ENCODE peak calls at places on chromosomes 7 and 10, in ten cellular contexts. One of them, this sample, is unnamed.

GRCh38 chr10:60953420-60953819 is 9.4 kb upstream of the RHOBTB1 start:
- DNase-seq in NCI-H774: no peak
- DNase-seq in thoracic aorta: no peak
- DNase-seq in cerebellum: no peak
- DNase-seq in activated naive CD4-positive, alpha-beta T cell treated with anti-CD3 and anti-CD28 coated beads, Interleukin-2, amount 10 ng/mL, durations not matched to agents 7 days and 5 days: no peak
- DNase-seq in HFFc6: no peak
- DNase-seq in GM23338: no peak
- DNase-seq in GM12865: no peak
- DNase-seq in central memory CD4-positive, alpha-beta T cell: no peak
- DNase-seq in SK-N-SH: no peak
- DNase-seq in this sample: no peak

GRCh38 chr7:50474382-50475155 is 24.4 kb upstream of the FIGNL1 start:
- DNase-seq in NCI-H774: no peak
- DNase-seq in thoracic aorta: no peak
- DNase-seq in cerebellum: no peak
- DNase-seq in activated naive CD4-positive, alpha-beta T cell treated with anti-CD3 and anti-CD28 coated beads, Interleukin-2, amount 10 ng/mL, durations not matched to agents 7 days and 5 days: no peak
- DNase-seq in HFFc6: no peak
- DNase-seq in GM23338: no peak
- DNase-seq in GM12865: no peak
- DNase-seq in central memory CD4-positive, alpha-beta T cell: no peak
- DNase-seq in SK-N-SH: no peak
- DNase-seq in this sample: peak

GRCh38 chr7:130394421-130395188 is 14.3 kb downstream of the CPA1 start:
- DNase-seq in NCI-H774: no peak
- DNase-seq in thoracic aorta: no peak
- DNase-seq in cerebellum: no peak
- DNase-seq in activated naive CD4-positive, alpha-beta T cell treated with anti-CD3 and anti-CD28 coated beads, Interleukin-2, amount 10 ng/mL, durations not matched to agents 7 days and 5 days: peak
- DNase-seq in HFFc6: no peak
- DNase-seq in GM23338: peak
- DNase-seq in GM12865: peak
- DNase-seq in central memory CD4-positive, alpha-beta T cell: peak
- DNase-seq in SK-N-SH: no peak
- DNase-seq in this sample: no peak

GRCh38 chr7:105675873-105676484 is 94.7 kb upstream of the EFCAB10 start:
- DNase-seq in NCI-H774: no peak
- DNase-seq in thoracic aorta: no peak
- DNase-seq in cerebellum: no peak
- DNase-seq in activated naive CD4-positive, alpha-beta T cell treated with anti-CD3 and anti-CD28 coated beads, Interleukin-2, amount 10 ng/mL, durations not matched to agents 7 days and 5 days: peak
- DNase-seq in HFFc6: no peak
- DNase-seq in GM23338: no peak
- DNase-seq in GM12865: peak
- DNase-seq in central memory CD4-positive, alpha-beta T cell: peak
- DNase-seq in SK-N-SH: no peak
- DNase-seq in this sample: no peak

GRCh38 chr10:122164028-122164601 is 107.0 kb upstream of the BTBD16 start:
- DNase-seq in NCI-H774: no peak
- DNase-seq in thoracic aorta: no peak
- DNase-seq in cerebellum: peak
- DNase-seq in activated naive CD4-positive, alpha-beta T cell treated with anti-CD3 and anti-CD28 coated beads, Interleukin-2, amount 10 ng/mL, durations not matched to agents 7 days and 5 days: no peak
- DNase-seq in HFFc6: no peak
- DNase-seq in GM23338: peak
- DNase-seq in GM12865: no peak
- DNase-seq in central memory CD4-positive, alpha-beta T cell: no peak
- DNase-seq in SK-N-SH: peak
- DNase-seq in this sample: no peak

GRCh38 chr7:46830-47140 is 145.6 kb upstream of the FAM20C start:
- DNase-seq in NCI-H774: no peak
- DNase-seq in thoracic aorta: no peak
- DNase-seq in cerebellum: no peak
- DNase-seq in activated naive CD4-positive, alpha-beta T cell treated with anti-CD3 and anti-CD28 coated beads, Interleukin-2, amount 10 ng/mL, durations not matched to agents 7 days and 5 days: no peak
- DNase-seq in HFFc6: no peak
- DNase-seq in GM23338: no peak
- DNase-seq in GM12865: no peak
- DNase-seq in central memory CD4-positive, alpha-beta T cell: no peak
- DNase-seq in SK-N-SH: no peak
- DNase-seq in this sample: no peak

GRCh38 chr7:150685219-150686029 is at the start of gene GIMAP2:
- DNase-seq in NCI-H774: no peak
- DNase-seq in thoracic aorta: no peak
- DNase-seq in cerebellum: no peak
- DNase-seq in activated naive CD4-positive, alpha-beta T cell treated with anti-CD3 and anti-CD28 coated beads, Interleukin-2, amount 10 ng/mL, durations not matched to agents 7 days and 5 days: peak
- DNase-seq in HFFc6: no peak
- DNase-seq in GM23338: no peak
- DNase-seq in GM12865: peak
- DNase-seq in central memory CD4-positive, alpha-beta T cell: peak
- DNase-seq in SK-N-SH: no peak
- DNase-seq in this sample: peak

GRCh38 chr7:42076870-42077269 is 160.1 kb downstream of the GLI3 start:
- DNase-seq in NCI-H774: no peak
- DNase-seq in thoracic aorta: no peak
- DNase-seq in cerebellum: no peak
- DNase-seq in activated naive CD4-positive, alpha-beta T cell treated with anti-CD3 and anti-CD28 coated beads, Interleukin-2, amount 10 ng/mL, durations not matched to agents 7 days and 5 days: no peak
- DNase-seq in HFFc6: no peak
- DNase-seq in GM23338: no peak
- DNase-seq in GM12865: no peak
- DNase-seq in central memory CD4-positive, alpha-beta T cell: no peak
- DNase-seq in SK-N-SH: no peak
- DNase-seq in this sample: no peak

GRCh38 chr7:117012284-117013174 is 59.2 kb downstream of the ST7 start:
- DNase-seq in NCI-H774: no peak
- DNase-seq in thoracic aorta: no peak
- DNase-seq in cerebellum: no peak
- DNase-seq in activated naive CD4-positive, alpha-beta T cell treated with anti-CD3 and anti-CD28 coated beads, Interleukin-2, amount 10 ng/mL, durations not matched to agents 7 days and 5 days: no peak
- DNase-seq in HFFc6: peak
- DNase-seq in GM23338: peak
- DNase-seq in GM12865: peak
- DNase-seq in central memory CD4-positive, alpha-beta T cell: no peak
- DNase-seq in SK-N-SH: peak
- DNase-seq in this sample: peak

GRCh38 chr7:31192996-31193395 is 140.9 kb downstream of the ADCYAP1R1 start:
- DNase-seq in NCI-H774: peak
- DNase-seq in thoracic aorta: no peak
- DNase-seq in cerebellum: peak
- DNase-seq in activated naive CD4-positive, alpha-beta T cell treated with anti-CD3 and anti-CD28 coated beads, Interleukin-2, amount 10 ng/mL, durations not matched to agents 7 days and 5 days: no peak
- DNase-seq in HFFc6: no peak
- DNase-seq in GM23338: peak
- DNase-seq in GM12865: peak
- DNase-seq in central memory CD4-positive, alpha-beta T cell: no peak
- DNase-seq in SK-N-SH: peak
- DNase-seq in this sample: peak

GRCh38 chr10:83397806-83398205 is 741.5 kb upstream of the GHITM start:
- DNase-seq in NCI-H774: no peak
- DNase-seq in thoracic aorta: no peak
- DNase-seq in cerebellum: no peak
- DNase-seq in activated naive CD4-positive, alpha-beta T cell treated with anti-CD3 and anti-CD28 coated beads, Interleukin-2, amount 10 ng/mL, durations not matched to agents 7 days and 5 days: no peak
- DNase-seq in HFFc6: no peak
- DNase-seq in GM23338: no peak
- DNase-seq in GM12865: no peak
- DNase-seq in central memory CD4-positive, alpha-beta T cell: no peak
- DNase-seq in SK-N-SH: no peak
- DNase-seq in this sample: no peak

GRCh38 chr10:75398630-75399460 is 2.7 kb downstream of the ZNF503 start:
- DNase-seq in NCI-H774: no peak
- DNase-seq in thoracic aorta: no peak
- DNase-seq in cerebellum: no peak
- DNase-seq in activated naive CD4-positive, alpha-beta T cell treated with anti-CD3 and anti-CD28 coated beads, Interleukin-2, amount 10 ng/mL, durations not matched to agents 7 days and 5 days: no peak
- DNase-seq in HFFc6: no peak
- DNase-seq in GM23338: peak
- DNase-seq in GM12865: no peak
- DNase-seq in central memory CD4-positive, alpha-beta T cell: no peak
- DNase-seq in SK-N-SH: no peak
- DNase-seq in this sample: peak

GRCh38 chr7:84688671-84689070 is 494.1 kb upstream of the SEMA3A start:
- DNase-seq in NCI-H774: no peak
- DNase-seq in thoracic aorta: no peak
- DNase-seq in cerebellum: no peak
- DNase-seq in activated naive CD4-positive, alpha-beta T cell treated with anti-CD3 and anti-CD28 coated beads, Interleukin-2, amount 10 ng/mL, durations not matched to agents 7 days and 5 days: no peak
- DNase-seq in HFFc6: peak
- DNase-seq in GM23338: no peak
- DNase-seq in GM12865: no peak
- DNase-seq in central memory CD4-positive, alpha-beta T cell: no peak
- DNase-seq in SK-N-SH: no peak
- DNase-seq in this sample: no peak

GRCh38 chr10:32317795-32318194 is 29.2 kb downstream of the EPC1 start:
- DNase-seq in NCI-H774: no peak
- DNase-seq in thoracic aorta: no peak
- DNase-seq in cerebellum: no peak
- DNase-seq in activated naive CD4-positive, alpha-beta T cell treated with anti-CD3 and anti-CD28 coated beads, Interleukin-2, amount 10 ng/mL, durations not matched to agents 7 days and 5 days: no peak
- DNase-seq in HFFc6: no peak
- DNase-seq in GM23338: no peak
- DNase-seq in GM12865: peak
- DNase-seq in central memory CD4-positive, alpha-beta T cell: peak
- DNase-seq in SK-N-SH: no peak
- DNase-seq in this sample: no peak

GRCh38 chr10:49143249-49143648 is 9.4 kb upstream of the FAM170B start:
- DNase-seq in NCI-H774: no peak
- DNase-seq in thoracic aorta: no peak
- DNase-seq in cerebellum: no peak
- DNase-seq in activated naive CD4-positive, alpha-beta T cell treated with anti-CD3 and anti-CD28 coated beads, Interleukin-2, amount 10 ng/mL, durations not matched to agents 7 days and 5 days: no peak
- DNase-seq in HFFc6: no peak
- DNase-seq in GM23338: peak
- DNase-seq in GM12865: no peak
- DNase-seq in central memory CD4-positive, alpha-beta T cell: no peak
- DNase-seq in SK-N-SH: no peak
- DNase-seq in this sample: no peak

GRCh38 chr10:43386549-43386948 is 15.1 kb downstream of the FXYD4 start:
- DNase-seq in NCI-H774: no peak
- DNase-seq in thoracic aorta: no peak
- DNase-seq in cerebellum: no peak
- DNase-seq in activated naive CD4-positive, alpha-beta T cell treated with anti-CD3 and anti-CD28 coated beads, Interleukin-2, amount 10 ng/mL, durations not matched to agents 7 days and 5 days: no peak
- DNase-seq in HFFc6: no peak
- DNase-seq in GM23338: no peak
- DNase-seq in GM12865: no peak
- DNase-seq in central memory CD4-positive, alpha-beta T cell: no peak
- DNase-seq in SK-N-SH: no peak
- DNase-seq in this sample: no peak

GRCh38 chr10:73827346-73828089 is 16.1 kb upstream of the NDST2 start:
- DNase-seq in NCI-H774: no peak
- DNase-seq in thoracic aorta: no peak
- DNase-seq in cerebellum: no peak
- DNase-seq in activated naive CD4-positive, alpha-beta T cell treated with anti-CD3 and anti-CD28 coated beads, Interleukin-2, amount 10 ng/mL, durations not matched to agents 7 days and 5 days: no peak
- DNase-seq in HFFc6: no peak
- DNase-seq in GM23338: no peak
- DNase-seq in GM12865: no peak
- DNase-seq in central memory CD4-positive, alpha-beta T cell: no peak
- DNase-seq in SK-N-SH: no peak
- DNase-seq in this sample: peak

GRCh38 chr7:15674586-15674985 is 11.9 kb downstream of the MEOX2 start:
- DNase-seq in NCI-H774: no peak
- DNase-seq in thoracic aorta: no peak
- DNase-seq in cerebellum: no peak
- DNase-seq in activated naive CD4-positive, alpha-beta T cell treated with anti-CD3 and anti-CD28 coated beads, Interleukin-2, amount 10 ng/mL, durations not matched to agents 7 days and 5 days: no peak
- DNase-seq in HFFc6: no peak
- DNase-seq in GM23338: no peak
- DNase-seq in GM12865: no peak
- DNase-seq in central memory CD4-positive, alpha-beta T cell: no peak
- DNase-seq in SK-N-SH: no peak
- DNase-seq in this sample: no peak

GRCh38 chr10:103858360-103858759 is 3.0 kb upstream of the SH3PXD2A start:
- DNase-seq in NCI-H774: no peak
- DNase-seq in thoracic aorta: no peak
- DNase-seq in cerebellum: no peak
- DNase-seq in activated naive CD4-positive, alpha-beta T cell treated with anti-CD3 and anti-CD28 coated beads, Interleukin-2, amount 10 ng/mL, durations not matched to agents 7 days and 5 days: no peak
- DNase-seq in HFFc6: no peak
- DNase-seq in GM23338: no peak
- DNase-seq in GM12865: no peak
- DNase-seq in central memory CD4-positive, alpha-beta T cell: no peak
- DNase-seq in SK-N-SH: no peak
- DNase-seq in this sample: no peak

GRCh38 chr7:157077986-157078644 is 60.6 kb upstream of the UBE3C start:
- DNase-seq in NCI-H774: no peak
- DNase-seq in thoracic aorta: no peak
- DNase-seq in cerebellum: no peak
- DNase-seq in activated naive CD4-positive, alpha-beta T cell treated with anti-CD3 and anti-CD28 coated beads, Interleukin-2, amount 10 ng/mL, durations not matched to agents 7 days and 5 days: peak
- DNase-seq in HFFc6: no peak
- DNase-seq in GM23338: peak
- DNase-seq in GM12865: no peak
- DNase-seq in central memory CD4-positive, alpha-beta T cell: no peak
- DNase-seq in SK-N-SH: peak
- DNase-seq in this sample: no peak

GRCh38 chr7:100891555-100891954 is 2.0 kb upstream of the UFSP1 start:
- DNase-seq in NCI-H774: no peak
- DNase-seq in thoracic aorta: no peak
- DNase-seq in cerebellum: no peak
- DNase-seq in activated naive CD4-positive, alpha-beta T cell treated with anti-CD3 and anti-CD28 coated beads, Interleukin-2, amount 10 ng/mL, durations not matched to agents 7 days and 5 days: no peak
- DNase-seq in HFFc6: no peak
- DNase-seq in GM23338: no peak
- DNase-seq in GM12865: no peak
- DNase-seq in central memory CD4-positive, alpha-beta T cell: no peak
- DNase-seq in SK-N-SH: no peak
- DNase-seq in this sample: peak

GRCh38 chr7:96921231-96921630 is 84.1 kb upstream of the DLX6 start:
- DNase-seq in NCI-H774: no peak
- DNase-seq in thoracic aorta: no peak
- DNase-seq in cerebellum: no peak
- DNase-seq in activated naive CD4-positive, alpha-beta T cell treated with anti-CD3 and anti-CD28 coated beads, Interleukin-2, amount 10 ng/mL, durations not matched to agents 7 days and 5 days: no peak
- DNase-seq in HFFc6: no peak
- DNase-seq in GM23338: peak
- DNase-seq in GM12865: no peak
- DNase-seq in central memory CD4-positive, alpha-beta T cell: no peak
- DNase-seq in SK-N-SH: no peak
- DNase-seq in this sample: no peak

GRCh38 chr10:95391570-95392249 is 100.9 kb upstream of the PDLIM1 start:
- DNase-seq in NCI-H774: no peak
- DNase-seq in thoracic aorta: no peak
- DNase-seq in cerebellum: peak
- DNase-seq in activated naive CD4-positive, alpha-beta T cell treated with anti-CD3 and anti-CD28 coated beads, Interleukin-2, amount 10 ng/mL, durations not matched to agents 7 days and 5 days: peak
- DNase-seq in HFFc6: peak
- DNase-seq in GM23338: peak
- DNase-seq in GM12865: peak
- DNase-seq in central memory CD4-positive, alpha-beta T cell: no peak
- DNase-seq in SK-N-SH: no peak
- DNase-seq in this sample: no peak

GRCh38 chr7:80640841-80641240 is 2.4 kb downstream of the CD36 start:
- DNase-seq in NCI-H774: no peak
- DNase-seq in thoracic aorta: no peak
- DNase-seq in cerebellum: no peak
- DNase-seq in activated naive CD4-positive, alpha-beta T cell treated with anti-CD3 and anti-CD28 coated beads, Interleukin-2, amount 10 ng/mL, durations not matched to agents 7 days and 5 days: no peak
- DNase-seq in HFFc6: peak
- DNase-seq in GM23338: no peak
- DNase-seq in GM12865: no peak
- DNase-seq in central memory CD4-positive, alpha-beta T cell: no peak
- DNase-seq in SK-N-SH: no peak
- DNase-seq in this sample: peak

GRCh38 chr7:24980695-24981543 is 941 bp upstream of the OSBPL3 start:
- DNase-seq in NCI-H774: no peak
- DNase-seq in thoracic aorta: no peak
- DNase-seq in cerebellum: no peak
- DNase-seq in activated naive CD4-positive, alpha-beta T cell treated with anti-CD3 and anti-CD28 coated beads, Interleukin-2, amount 10 ng/mL, durations not matched to agents 7 days and 5 days: peak
- DNase-seq in HFFc6: peak
- DNase-seq in GM23338: peak
- DNase-seq in GM12865: peak
- DNase-seq in central memory CD4-positive, alpha-beta T cell: no peak
- DNase-seq in SK-N-SH: no peak
- DNase-seq in this sample: peak

GRCh38 chr7:19663816-19664531 is 44.9 kb downstream of the POLR1F start:
- DNase-seq in NCI-H774: peak
- DNase-seq in thoracic aorta: no peak
- DNase-seq in cerebellum: no peak
- DNase-seq in activated naive CD4-positive, alpha-beta T cell treated with anti-CD3 and anti-CD28 coated beads, Interleukin-2, amount 10 ng/mL, durations not matched to agents 7 days and 5 days: no peak
- DNase-seq in HFFc6: no peak
- DNase-seq in GM23338: no peak
- DNase-seq in GM12865: peak
- DNase-seq in central memory CD4-positive, alpha-beta T cell: no peak
- DNase-seq in SK-N-SH: no peak
- DNase-seq in this sample: no peak

GRCh38 chr7:27155816-27156507 is 513 bp downstream of the HOXA7 start:
- DNase-seq in NCI-H774: no peak
- DNase-seq in thoracic aorta: no peak
- DNase-seq in cerebellum: no peak
- DNase-seq in activated naive CD4-positive, alpha-beta T cell treated with anti-CD3 and anti-CD28 coated beads, Interleukin-2, amount 10 ng/mL, durations not matched to agents 7 days and 5 days: no peak
- DNase-seq in HFFc6: no peak
- DNase-seq in GM23338: peak
- DNase-seq in GM12865: no peak
- DNase-seq in central memory CD4-positive, alpha-beta T cell: no peak
- DNase-seq in SK-N-SH: no peak
- DNase-seq in this sample: no peak

GRCh38 chr7:157596471-157596870 is 259.7 kb downstream of the DNAJB6 start:
- DNase-seq in NCI-H774: no peak
- DNase-seq in thoracic aorta: no peak
- DNase-seq in cerebellum: no peak
- DNase-seq in activated naive CD4-positive, alpha-beta T cell treated with anti-CD3 and anti-CD28 coated beads, Interleukin-2, amount 10 ng/mL, durations not matched to agents 7 days and 5 days: no peak
- DNase-seq in HFFc6: no peak
- DNase-seq in GM23338: no peak
- DNase-seq in GM12865: no peak
- DNase-seq in central memory CD4-positive, alpha-beta T cell: no peak
- DNase-seq in SK-N-SH: no peak
- DNase-seq in this sample: no peak